ENCODE peak calls at places on chromosome 5, in ten cellular contexts. B, E, F, A, T, G, O, C, R and D are unnamed samples.

GRCh38 chr5:147384346-147385193 is 125.3 kb downstream of the DPYSL3 start:
- DNase-seq in B (no peak), R (no peak), C (no peak), F (no peak), G (no peak), O (no peak), T (no peak), E (no peak), A (no peak), D (no peak)

GRCh38 chr5:122674412-122674811 is 100.5 kb upstream of the SNX2 start:
- DNase-seq in F (no peak), B (no peak), E (no peak), T (no peak), G (no peak), C (no peak), A (no peak), R (no peak), O (no peak), D (no peak)

GRCh38 chr5:54718647-54719046 is 201.1 kb downstream of the SNX18 start:
- DNase-seq in R (no peak), F (no peak), O (no peak), B (no peak), E (no peak), A (no peak), G (no peak), T (no peak), C (no peak), D (no peak)

GRCh38 chr5:179313849-179314521 is 31.3 kb downstream of the ADAMTS2 start:
- DNase-seq in T (peak), A (peak), G (no peak), E (peak), F (peak), B (peak), R (no peak), O (peak), C (peak), D (peak)

GRCh38 chr5:111407562-111407961 is 104.8 kb downstream of the STARD4 start:
- DNase-seq in R (no peak), C (no peak), E (no peak), F (no peak), T (no peak), O (no peak), B (no peak), A (no peak), G (no peak), D (no peak)

GRCh38 chr5:67516959-67517358 is 320.4 kb upstream of the CD180 start:
- DNase-seq in G (no peak), C (no peak), T (no peak), B (no peak), F (no peak), A (no peak), O (no peak), E (no peak), R (no peak), D (no peak)

GRCh38 chr5:149360262-149360661 is 2.4 kb downstream of the PCYOX1L start:
- DNase-seq in O (no peak), B (no peak), R (no peak), E (no peak), T (no peak), F (no peak), A (no peak), C (no peak), G (no peak), D (no peak)

GRCh38 chr5:83570916-83571315 is 99.4 kb downstream of the VCAN start:
- DNase-seq in R (no peak), T (no peak), C (no peak), B (no peak), G (no peak), E (no peak), O (no peak), F (peak), A (no peak), D (no peak)

GRCh38 chr5:73485715-73486114 is 12.5 kb upstream of the BTF3 start:
- DNase-seq in C (no peak), F (peak), E (no peak), O (no peak), T (no peak), R (no peak), A (no peak), G (no peak), B (no peak), D (no peak)

GRCh38 chr5:92505925-92506324 is 1075.1 kb downstream of the NR2F1-AS1 start:
- DNase-seq in F (peak), B (no peak), R (no peak), A (no peak), E (no peak), G (no peak), O (no peak), T (no peak), C (no peak), D (no peak)

GRCh38 chr5:33299621-33300208 is 141.1 kb upstream of the TARS1 start:
- DNase-seq in A (no peak), R (no peak), G (peak), B (no peak), C (no peak), T (no peak), F (peak), E (no peak), O (no peak), D (peak)

GRCh38 chr5:123344819-123345426 is 78.3 kb downstream of the CEP120 start:
- DNase-seq in T (no peak), O (no peak), B (no peak), A (no peak), C (no peak), F (peak), E (peak), G (peak), R (no peak), D (peak)

GRCh38 chr5:84303315-84303714 is 81.4 kb downstream of the EDIL3 start:
- DNase-seq in R (no peak), O (no peak), T (no peak), A (no peak), E (no peak), G (no peak), C (no peak), F (peak), B (no peak), D (no peak)

GRCh38 chr5:61614606-61615005 is 282.5 kb downstream of the ZSWIM6 start:
- DNase-seq in G (no peak), C (no peak), E (no peak), T (no peak), A (no peak), R (no peak), F (no peak), O (no peak), B (no peak), D (no peak)

GRCh38 chr5:125336401-125336800 is 590.0 kb upstream of the ZNF608 start:
- DNase-seq in T (no peak), O (no peak), F (no peak), E (no peak), R (no peak), C (no peak), A (no peak), G (no peak), B (no peak), D (no peak)

GRCh38 chr5:73796164-73797141 is 170.5 kb downstream of the ARHGEF28 start:
- DNase-seq in G (peak), O (no peak), A (no peak), B (no peak), C (peak), R (no peak), E (peak), T (peak), F (peak), D (no peak)

GRCh38 chr5:76473676-76474075 is 70.6 kb downstream of the IQGAP2 start:
- DNase-seq in R (no peak), E (no peak), G (no peak), O (no peak), C (no peak), F (no peak), B (no peak), A (no peak), T (no peak), D (no peak)

GRCh38 chr5:139765409-139766217 is 30.0 kb upstream of the PSD2 start:
- DNase-seq in G (peak), C (peak), E (peak), F (peak), R (no peak), B (peak), A (peak), O (peak), T (peak), D (peak)

GRCh38 chr5:155883966-155884555 is 442.9 kb upstream of the SGCD start:
- DNase-seq in O (no peak), R (no peak), C (no peak), E (no peak), F (peak), B (no peak), G (no peak), T (no peak), A (no peak), D (peak)

GRCh38 chr5:102617187-102617856 is 118.5 kb upstream of the SLCO6A1 start:
- DNase-seq in A (no peak), E (no peak), R (no peak), G (no peak), T (no peak), C (no peak), O (no peak), F (no peak), B (no peak), D (no peak)

GRCh38 chr5:174082286-174082685 is 36.8 kb downstream of the NSG2 start:
- DNase-seq in F (no peak), R (no peak), C (no peak), G (no peak), O (no peak), B (no peak), T (no peak), A (no peak), E (no peak), D (no peak)

GRCh38 chr5:165101709-165102108 is 1596.3 kb downstream of the MAT2B start:
- DNase-seq in F (no peak), R (no peak), G (no peak), B (no peak), A (no peak), E (no peak), O (no peak), C (no peak), T (no peak), D (no peak)

GRCh38 chr5:65050826-65051498 is 282.2 kb downstream of the CWC27 start:
- DNase-seq in T (no peak), C (no peak), E (no peak), B (no peak), G (no peak), R (no peak), F (no peak), O (no peak), A (no peak), D (no peak)

GRCh38 chr5:159782197-159782994 is 133.9 kb upstream of the ADRA1B start:
- DNase-seq in A (no peak), R (no peak), T (no peak), O (no peak), E (no peak), F (no peak), B (no peak), C (no peak), G (no peak), D (no peak)

GRCh38 chr5:89297111-89297510 is 414.1 kb upstream of the MEF2C start:
- DNase-seq in O (no peak), F (no peak), G (no peak), B (no peak), E (no peak), C (no peak), T (no peak), A (no peak), R (no peak), D (no peak)

DNA sequence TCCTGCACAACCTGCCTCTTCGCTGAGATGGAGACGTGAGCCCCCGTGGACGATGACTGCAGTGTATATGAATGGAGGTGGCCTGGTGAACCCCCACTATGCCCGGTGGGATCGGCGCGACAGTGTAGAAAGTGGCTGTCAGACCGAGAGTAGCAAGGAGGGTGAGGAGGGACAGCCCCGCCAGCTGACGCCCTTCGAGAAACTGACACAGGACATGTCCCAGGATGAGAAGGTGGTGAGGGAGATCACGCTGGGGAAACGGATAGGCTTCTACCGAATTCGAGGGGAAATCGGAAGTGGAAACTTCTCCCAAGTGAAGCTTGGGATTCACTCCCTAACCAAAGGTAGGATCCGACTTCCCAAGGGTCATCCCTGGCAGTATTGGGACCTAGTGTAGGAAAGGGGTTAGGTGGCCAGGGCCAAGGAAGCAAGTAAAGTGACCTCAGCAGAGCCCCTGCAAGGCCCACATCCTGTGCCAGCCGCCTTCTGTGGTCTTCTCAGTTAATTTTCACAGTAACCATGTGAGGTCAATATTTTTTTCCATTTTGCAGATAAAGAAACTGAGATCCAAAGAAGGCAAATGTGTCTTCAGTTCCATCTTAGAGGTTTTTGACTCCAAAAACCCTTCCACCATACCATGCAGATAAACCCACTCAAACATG is 53.8 kb downstream of the NIM1K start:
- DNase-seq in A (no peak), G (no peak), T (no peak), R (no peak), B (no peak), C (no peak), E (no peak), O (no peak), F (no peak), D (no peak)
- TF ChIP-seq POLR2A in A (no peak), G (no peak), T (no peak), R (no peak), B (no peak), C (no peak), E (no peak), O (no peak), F (no peak), D (no peak)

GRCh38 chr5:53127107-53127506 is 17.6 kb upstream of the MOCS2 start:
- DNase-seq in C (no peak), F (no peak), T (no peak), G (no peak), B (no peak), O (no peak), A (no peak), E (no peak), R (no peak), D (no peak)

GRCh38 chr5:53126514-53126913 is 17.0 kb upstream of the MOCS2 start:
- DNase-seq in T (no peak), R (no peak), O (no peak), A (no peak), B (no peak), E (no peak), G (no peak), C (no peak), F (peak), D (no peak)

GRCh38 chr5:53120165-53120564 is 10.6 kb upstream of the MOCS2 start:
- DNase-seq in F (no peak), E (no peak), O (no peak), C (no peak), T (no peak), R (no peak), B (no peak), A (no peak), G (no peak), D (no peak)

GRCh38 chr5:53128481-53128880 is 18.9 kb upstream of the MOCS2 start:
- DNase-seq in B (no peak), O (no peak), R (no peak), E (no peak), C (no peak), F (no peak), T (no peak), A (no peak), G (no peak), D (no peak)

GRCh38 chr5:53123702-53124101 is 14.1 kb upstream of the MOCS2 start:
- DNase-seq in C (no peak), G (peak), F (peak), A (no peak), T (no peak), E (no peak), B (no peak), O (no peak), R (no peak), D (no peak)
- TF ChIP-seq CTCF in C (peak), G (peak), F (peak), A (no peak), T (peak), E (no peak), B (no peak), O (peak), R (no peak), D (no peak)

DNA sequence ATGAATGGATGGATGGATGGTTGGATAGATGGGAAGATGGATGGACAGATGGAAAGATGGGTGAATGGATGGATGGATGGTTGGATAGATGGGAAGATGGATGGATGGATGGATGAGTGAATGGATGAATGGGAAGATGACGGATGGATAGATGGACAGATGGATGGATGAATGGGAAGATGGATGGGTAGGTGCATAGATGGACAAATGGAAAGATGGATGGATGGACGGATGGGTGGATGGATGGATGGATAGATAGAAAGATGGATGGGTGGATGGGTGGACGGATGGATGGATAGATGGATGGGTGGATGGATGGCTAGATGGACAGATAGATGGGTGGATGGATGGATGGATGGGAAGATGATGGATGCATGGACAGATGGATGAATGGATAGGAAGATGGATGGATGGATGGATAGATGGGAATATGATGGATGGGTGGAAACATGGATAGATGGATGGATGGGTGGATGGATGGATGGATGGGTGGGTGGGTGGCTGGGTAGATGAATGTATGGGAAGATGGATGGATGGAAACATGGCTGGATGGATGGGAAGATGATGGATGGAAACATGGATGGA is 16.5 kb upstream of the EXOC3 start:
- DNase-seq in B (no peak), O (no peak), G (no peak), C (no peak), F (no peak), E (no peak), R (no peak), A (no peak), T (no peak), D (no peak)
- TF ChIP-seq POLR2A in B (no peak), O (no peak), G (no peak), C (no peak), F (no peak), E (no peak), R (no peak), A (no peak), T (no peak), D (no peak)

DNA sequence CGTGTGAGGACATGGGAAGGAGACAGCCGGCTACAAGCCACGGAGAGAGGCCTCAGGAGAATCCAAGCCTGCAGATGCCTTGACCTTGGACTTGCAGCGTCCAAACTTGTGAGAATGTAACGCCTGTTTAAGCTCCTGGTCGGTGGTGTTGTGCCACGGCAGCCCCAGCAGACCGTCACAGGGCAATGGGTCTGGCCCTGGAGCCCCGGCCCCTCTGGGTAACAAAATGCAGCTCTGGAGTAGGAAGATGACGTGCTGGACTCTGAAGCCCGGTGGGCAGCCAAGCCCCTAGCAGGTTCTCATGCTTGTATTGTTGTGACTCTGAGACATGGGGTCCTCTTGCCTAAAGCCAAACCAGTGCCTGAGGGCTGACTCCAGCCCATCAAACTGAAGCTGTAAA is 174.7 kb downstream of the IRX2 start:
- DNase-seq in O (no peak), T (no peak), G (no peak), C (no peak), F (no peak), B (no peak), E (no peak), A (no peak), R (no peak), D (no peak)
- TF ChIP-seq CTCF in O (no peak), T (no peak), G (no peak), C (no peak), F (no peak), B (no peak), E (no peak), A (no peak), R (no peak), D (no peak)

GRCh38 chr5:154542581-154542980 is 64.6 kb upstream of the HAND1 start:
- DNase-seq in C (no peak), B (no peak), G (no peak), T (no peak), A (no peak), O (no peak), R (no peak), F (no peak), E (no peak), D (no peak)
- TF ChIP-seq POLR2A in C (no peak), B (no peak), G (no peak), T (no peak), A (no peak), O (no peak), R (no peak), F (no peak), E (no peak), D (no peak)